ENCODE peak calls at places on chromosomes 6 and 20, in five cellular contexts. D is DMS79, S is omental fat pad, T is NCI-H2081, R is A673. B is an unnamed sample.

GRCh38 chr6:727796-728195 is 34.9 kb upstream of the EXOC2 start:
- DNase-seq in D (no peak), S (no peak), T (no peak), R (no peak), B (no peak)

GRCh38 chr6:2695464-2696095 is 55.1 kb downstream of the MYLK4 start:
- DNase-seq in D (no peak), S (no peak), T (no peak), R (peak; percentile 44), B (no peak)

GRCh38 chr6:9543649-9544048 is 871.2 kb downstream of the TFAP2A start:
- DNase-seq in D (no peak), S (no peak), T (no peak), R (peak; percentile 42), B (no peak)

GRCh38 chr20:38175221-38176030 is 10.4 kb upstream of the TGM2 start:
- DNase-seq in D (no peak), S (no peak), T (no peak), R (no peak), B (no peak)

GRCh38 chr6:30544666-30545272 is 11.5 kb downstream of the GNL1 start:
- DNase-seq in D (no peak), S (no peak), T (peak; percentile 17), R (peak; percentile 76), B (no peak)

GRCh38 chr6:160121981-160122380 is 366 bp downstream of the SLC22A1 start:
- DNase-seq in D (no peak), S (no peak), T (no peak), R (no peak), B (no peak)

GRCh38 chr6:42694586-42694985 is 27.8 kb downstream of the PRPH2 start:
- DNase-seq in D (no peak), S (no peak), T (no peak), R (no peak), B (no peak)

GRCh38 chr6:116500969-116501433 is 10.4 kb upstream of the CALHM5 start:
- DNase-seq in D (no peak), S (no peak), T (no peak), R (no peak), B (no peak)

GRCh38 chr6:35343092-35343834 is 905 bp downstream of the PPARD start:
- DNase-seq in D (no peak), S (no peak), T (no peak), R (no peak), B (no peak)

GRCh38 chr20:51969191-51969590 is 166.9 kb upstream of the SALL4 start:
- DNase-seq in D (no peak), S (no peak), T (no peak), R (no peak), B (no peak)

GRCh38 chr6:82553863-82554531 is 190.4 kb downstream of the TPBG start:
- DNase-seq in D (no peak), S (no peak), T (no peak), R (peak; percentile 12), B (no peak)